ENCODE peak calls at places on chromosomes 6 and 20, in eight cellular contexts. K is fibroblast of lung; A is naive thymus-derived CD4-positive, alpha-beta T cell; Z is pancreas; T is breast epithelium; G is A549; U is ascending aorta; E is esophagus squamous epithelium. J is an unnamed sample.

GRCh38 chr6:105135056-105135455 is 44.8 kb downstream of the POPDC3 start:
- DNase-seq in K (peak; percentile 34), A (no peak), Z (no peak), T (no peak), G (peak; percentile 44), U (no peak), E (no peak), J (no peak)

GRCh38 chr20:32352101-32352720 is 5.9 kb upstream of the ASXL1 start:
- DNase-seq in K (no peak), A (no peak), Z (no peak), T (no peak), G (no peak), U (no peak), E (no peak), J (no peak)

GRCh38 chr6:89830385-89830809 is 717 bp downstream of the CASP8AP2 start:
- DNase-seq in K (no peak), A (no peak), Z (no peak), T (no peak), G (no peak), U (no peak), E (no peak), J (no peak)

GRCh38 chr6:45654673-45655072 is 276.9 kb upstream of the SUPT3H start:
- DNase-seq in K (peak; percentile 44), A (no peak), Z (no peak), T (no peak), G (no peak), U (no peak), E (no peak), J (no peak)

GRCh38 chr20:51326241-51326819 is 216.2 kb downstream of the NFATC2 start:
- DNase-seq in K (peak; percentile 45), A (peak; percentile 16), Z (no peak), T (no peak), G (peak; percentile 73), U (no peak), E (no peak), J (peak; percentile 34)

GRCh38 chr20:34884260-34884659 is 7.8 kb downstream of the ACSS2 start:
- DNase-seq in K (no peak), A (no peak), Z (no peak), T (no peak), G (no peak), U (no peak), E (no peak), J (no peak)

GRCh38 chr6:34027939-34028441 is 117.9 kb downstream of the GRM4 start:
- DNase-seq in K (no peak), A (no peak), Z (no peak), T (no peak), G (no peak), U (no peak), E (no peak), J (no peak)

GRCh38 chr6:169167581-169168301 is 85.9 kb downstream of the THBS2 start:
- DNase-seq in K (peak; percentile 100), A (no peak), Z (no peak), T (no peak), G (no peak), U (peak; percentile 53), E (no peak), J (no peak)

GRCh38 chr20:35992713-35993335 is 24.4 kb downstream of the CNBD2 start:
- DNase-seq in K (peak; percentile 40), A (no peak), Z (no peak), T (peak; percentile 28), G (peak; percentile 68), U (no peak), E (no peak), J (peak; percentile 20)

GRCh38 chr6:160137130-160137988 is 15.7 kb downstream of the SLC22A1 start:
- DNase-seq in K (no peak), A (no peak), Z (no peak), T (no peak), G (no peak), U (no peak), E (no peak), J (no peak)

GRCh38 chr20:64065062-64065972 is 2.3 kb downstream of the TCEA2 start:
- DNase-seq in K (no peak), A (no peak), Z (no peak), T (no peak), G (no peak), U (no peak), E (no peak), J (no peak)

GRCh38 chr20:40749985-40750506 is 61.0 kb upstream of the MAFB start:
- DNase-seq in K (peak; percentile 2), A (no peak), Z (no peak), T (no peak), G (no peak), U (peak; percentile 28), E (no peak), J (no peak)

GRCh38 chr6:30854641-30855040 is 29.7 kb upstream of the DDR1 start:
- DNase-seq in K (no peak), A (no peak), Z (no peak), T (no peak), G (no peak), U (no peak), E (no peak), J (no peak)

GRCh38 chr6:70082830-70083229 is 216.5 kb downstream of the COL19A1 start:
- DNase-seq in K (no peak), A (no peak), Z (no peak), T (no peak), G (no peak), U (no peak), E (no peak), J (no peak)

GRCh38 chr6:25486580-25486979 is 165.4 kb upstream of the SCGN start:
- DNase-seq in K (no peak), A (no peak), Z (no peak), T (no peak), G (no peak), U (no peak), E (no peak), J (no peak)

GRCh38 chr6:6002809-6003333 is 3.9 kb downstream of the NRN1 start:
- DNase-seq in K (no peak), A (no peak), Z (no peak), T (no peak), G (no peak), U (no peak), E (no peak), J (no peak)

GRCh38 chr6:6001443-6001842 is 5.3 kb downstream of the NRN1 start:
- DNase-seq in K (no peak), A (no peak), Z (no peak), T (no peak), G (no peak), U (no peak), E (no peak), J (no peak)

GRCh38 chr6:6002005-6002808 is 4.5 kb downstream of the NRN1 start:
- DNase-seq in K (no peak), A (peak; percentile 25), Z (no peak), T (no peak), G (no peak), U (no peak), E (no peak), J (no peak)

GRCh38 chr6:6004147-6004995 is 2.4 kb downstream of the NRN1 start:
- DNase-seq in K (no peak), A (peak; percentile 7), Z (no peak), T (no peak), G (no peak), U (no peak), E (no peak), J (no peak)

DNA sequence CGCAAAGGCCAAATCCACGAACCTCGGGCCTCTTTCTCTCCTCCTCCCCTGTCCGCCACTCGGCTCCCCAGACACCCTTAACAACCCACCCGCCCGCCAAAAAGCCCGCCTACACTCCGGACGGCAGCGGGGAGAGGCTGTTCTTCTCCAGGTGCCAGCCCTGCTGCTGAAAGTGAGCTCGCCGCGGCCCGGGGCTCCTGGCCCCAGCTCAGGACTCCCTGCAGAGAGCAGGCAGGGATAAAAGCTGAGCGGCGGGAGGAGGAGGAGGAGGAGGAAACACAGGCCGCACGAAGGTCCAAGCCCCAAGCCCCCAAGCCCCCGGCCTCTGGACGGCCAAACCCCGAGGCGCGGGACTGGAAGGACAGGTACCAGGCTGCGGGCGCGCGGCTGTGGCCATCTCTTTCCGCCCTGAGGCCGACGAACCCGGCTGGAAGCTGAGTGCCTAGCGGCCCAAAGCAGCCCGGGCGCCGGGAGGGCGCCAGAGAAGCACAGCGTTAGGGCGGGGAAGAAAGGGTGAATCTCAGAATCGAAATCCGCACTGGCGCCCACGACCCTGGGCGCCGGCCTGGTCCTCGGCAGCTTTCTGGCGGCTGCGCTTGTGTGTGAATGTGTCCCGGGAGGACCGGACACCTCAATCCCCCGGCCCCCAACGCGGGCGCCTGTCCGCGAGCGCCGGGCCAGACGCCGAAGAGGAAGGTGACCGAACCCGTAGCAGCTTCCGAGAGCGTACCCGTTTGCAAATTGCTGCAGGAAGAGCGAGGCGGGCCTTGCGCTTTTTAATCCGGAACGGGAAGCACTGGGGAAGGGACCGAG is 3.2 kb downstream of the NRN1 start:
- DNase-seq in K (no peak), A (peak; percentile 31), Z (peak; percentile 65), T (no peak), G (no peak), U (no peak), E (no peak), J (no peak)
- H3K4me1 ChIP-seq in K (no peaks in the 10 kb centered on the region), A (peaks cover 21% of the 10 kb centered on the region), Z (no peaks in the 10 kb centered on the region), T (peaks cover 6% of the 10 kb centered on the region), G (peaks cover 6% of the 10 kb centered on the region), U (peaks cover 26% of the 10 kb centered on the region), E (peaks cover 74% of the 10 kb centered on the region), J (peaks cover 71% of the 10 kb centered on the region)

GRCh38 chr6:134267917-134268361 is 50.0 kb downstream of the SGK1 start:
- DNase-seq in K (no peak), A (no peak), Z (no peak), T (no peak), G (no peak), U (no peak), E (no peak), J (no peak)
- H3K27ac ChIP-seq in K (no peak overlapping the region), A (no peak overlapping the region), Z (no peak overlapping the region), T (no peak overlapping the region), G (no peak overlapping the region), U (no peak overlapping the region), E (peak overlapping the region; percentile 45), J (no peak overlapping the region)

GRCh38 chr6:125995972-125996580 is 9.7 kb downstream of the TRMT11 start:
- DNase-seq in K (peak; percentile 47), A (peak; percentile 51), Z (peak; percentile 87), T (no peak), G (peak; percentile 63), U (no peak), E (no peak), J (peak; percentile 35)
- H3K4me1 ChIP-seq in K (no peaks in the 10 kb centered on the region), A (no peaks in the 10 kb centered on the region), Z (no peaks in the 10 kb centered on the region), T (no peaks in the 10 kb centered on the region), G (peaks cover 7% of the 10 kb centered on the region), U (no peaks in the 10 kb centered on the region), E (peaks cover 13% of the 10 kb centered on the region), J (peaks cover 4% of the 10 kb centered on the region)

GRCh38 chr6:158087519-158087867 is 80.6 kb downstream of the SERAC1 start:
- DNase-seq in K (no peak), A (no peak), Z (no peak), T (no peak), G (no peak), U (no peak), E (no peak), J (no peak)

GRCh38 chr6:158086054-158086705 is 81.9 kb downstream of the SERAC1 start:
- DNase-seq in K (peak; percentile 73), A (no peak), Z (no peak), T (no peak), G (no peak), U (no peak), E (no peak), J (no peak)

GRCh38 chr6:158083687-158084325 is 84.3 kb downstream of the SERAC1 start:
- DNase-seq in K (no peak), A (no peak), Z (no peak), T (no peak), G (no peak), U (no peak), E (no peak), J (no peak)

GRCh38 chr6:158085261-158086053 is 82.6 kb downstream of the SERAC1 start:
- DNase-seq in K (no peak), A (no peak), Z (no peak), T (no peak), G (no peak), U (no peak), E (no peak), J (no peak)

GRCh38 chr6:158086706-158087518 is 81.2 kb downstream of the SERAC1 start:
- DNase-seq in K (no peak), A (no peak), Z (no peak), T (no peak), G (no peak), U (no peak), E (no peak), J (no peak)
- H3K27ac ChIP-seq in K (peak overlapping the region; percentile 47), A (no peak overlapping the region), Z (no peak overlapping the region), T (no peak overlapping the region), G (no peak overlapping the region), U (peak overlapping the region; percentile 85), E (no peak overlapping the region), J (no peak overlapping the region)